ENCODE peak calls at places on chromosomes 3 and 15, in ten cellular contexts. Z, M, L, C, U, B, J, N, Y and F are unnamed samples.

GRCh38 chr3:177483182-177483967 is 286.1 kb upstream of the TBL1XR1 start:
- DNase-seq in Z (no peak), M (no peak), L (peak), C (no peak), U (peak), B (peak), J (peak), N (no peak), Y (peak), F (no peak)

GRCh38 chr3:121629601-121630000 is 31.1 kb downstream of the HCLS1 start:
- DNase-seq in Z (no peak), M (no peak), L (no peak), C (no peak), U (no peak), B (no peak), J (no peak), N (no peak), Y (no peak), F (no peak)

GRCh38 chr3:43190682-43191081 is 84.8 kb upstream of the POMGNT2 start:
- DNase-seq in Z (peak), M (peak), L (no peak), C (no peak), U (no peak), B (no peak), J (no peak), N (peak), Y (no peak), F (peak)

GRCh38 chr3:43978708-43979107 is 263.0 kb upstream of the TOPAZ1 start:
- DNase-seq in Z (no peak), M (no peak), L (no peak), C (no peak), U (no peak), B (peak), J (no peak), N (no peak), Y (no peak), F (no peak)

GRCh38 chr3:46668116-46668515 is 25.4 kb downstream of the ALS2CL start:
- DNase-seq in Z (no peak), M (no peak), L (no peak), C (no peak), U (no peak), B (no peak), J (no peak), N (no peak), Y (no peak), F (no peak)

GRCh38 chr15:62777657-62778056 is 264.9 kb upstream of the TPM1 start:
- DNase-seq in Z (peak), M (peak), L (no peak), C (no peak), U (no peak), B (no peak), J (no peak), N (no peak), Y (no peak), F (no peak)

GRCh38 chr3:86787091-86787490 is 203.9 kb downstream of the VGLL3 start:
- DNase-seq in Z (peak), M (peak), L (no peak), C (no peak), U (no peak), B (peak), J (no peak), N (no peak), Y (peak), F (peak)

GRCh38 chr3:129500334-129500658 is 28.1 kb upstream of the RHO start:
- DNase-seq in Z (no peak), M (no peak), L (no peak), C (no peak), U (no peak), B (no peak), J (no peak), N (no peak), Y (no peak), F (no peak)

GRCh38 chr15:65363766-65364165 is 14.0 kb downstream of the IGDCC3 start:
- DNase-seq in Z (no peak), M (no peak), L (no peak), C (no peak), U (no peak), B (no peak), J (no peak), N (no peak), Y (no peak), F (no peak)

GRCh38 chr15:98967096-98967495 is 40.5 kb downstream of the PGPEP1L start:
- DNase-seq in Z (no peak), M (no peak), L (no peak), C (no peak), U (no peak), B (no peak), J (no peak), N (no peak), Y (peak), F (no peak)

GRCh38 chr3:15272431-15273196 is 59.8 kb downstream of the SH3BP5 start:
- DNase-seq in Z (no peak), M (no peak), L (no peak), C (no peak), U (no peak), B (peak), J (no peak), N (no peak), Y (no peak), F (no peak)

GRCh38 chr3:171323934-171324535 is 136.2 kb downstream of the TNIK start:
- DNase-seq in Z (no peak), M (peak), L (no peak), C (no peak), U (no peak), B (no peak), J (no peak), N (no peak), Y (no peak), F (peak)

GRCh38 chr3:52891615-52892081 is 5.7 kb downstream of the STIMATE start:
- DNase-seq in Z (no peak), M (peak), L (no peak), C (no peak), U (peak), B (no peak), J (no peak), N (no peak), Y (no peak), F (no peak)

GRCh38 chr15:81308260-81308659 is 15.7 kb downstream of the STARD5 start:
- DNase-seq in Z (no peak), M (peak), L (no peak), C (no peak), U (no peak), B (no peak), J (no peak), N (no peak), Y (no peak), F (no peak)

GRCh38 chr3:196684548-196685407 is 27.3 kb downstream of the CEP19 start:
- DNase-seq in Z (peak), M (peak), L (peak), C (peak), U (peak), B (peak), J (peak), N (peak), Y (peak), F (peak)

GRCh38 chr3:46368569-46368968 is 2.2 kb upstream of the CCR5 start:
- DNase-seq in Z (no peak), M (no peak), L (peak), C (peak), U (no peak), B (peak), J (no peak), N (no peak), Y (no peak), F (no peak)

GRCh38 chr15:90095521-90095959 is 6.7 kb downstream of the IDH2 start:
- DNase-seq in Z (no peak), M (no peak), L (no peak), C (peak), U (peak), B (peak), J (no peak), N (no peak), Y (no peak), F (no peak)

GRCh38 chr3:159791336-159791735 is 197.3 kb upstream of the IL12A start:
- DNase-seq in Z (no peak), M (no peak), L (no peak), C (no peak), U (no peak), B (no peak), J (no peak), N (no peak), Y (no peak), F (no peak)

GRCh38 chr3:25967385-25967784 is 177.5 kb downstream of the OXSM start:
- DNase-seq in Z (no peak), M (no peak), L (no peak), C (no peak), U (no peak), B (no peak), J (no peak), N (no peak), Y (no peak), F (no peak)

GRCh38 chr3:50515565-50516047 is 12.2 kb upstream of the CACNA2D2 start:
- DNase-seq in Z (no peak), M (no peak), L (peak), C (no peak), U (peak), B (peak), J (no peak), N (peak), Y (no peak), F (no peak)

DNA sequence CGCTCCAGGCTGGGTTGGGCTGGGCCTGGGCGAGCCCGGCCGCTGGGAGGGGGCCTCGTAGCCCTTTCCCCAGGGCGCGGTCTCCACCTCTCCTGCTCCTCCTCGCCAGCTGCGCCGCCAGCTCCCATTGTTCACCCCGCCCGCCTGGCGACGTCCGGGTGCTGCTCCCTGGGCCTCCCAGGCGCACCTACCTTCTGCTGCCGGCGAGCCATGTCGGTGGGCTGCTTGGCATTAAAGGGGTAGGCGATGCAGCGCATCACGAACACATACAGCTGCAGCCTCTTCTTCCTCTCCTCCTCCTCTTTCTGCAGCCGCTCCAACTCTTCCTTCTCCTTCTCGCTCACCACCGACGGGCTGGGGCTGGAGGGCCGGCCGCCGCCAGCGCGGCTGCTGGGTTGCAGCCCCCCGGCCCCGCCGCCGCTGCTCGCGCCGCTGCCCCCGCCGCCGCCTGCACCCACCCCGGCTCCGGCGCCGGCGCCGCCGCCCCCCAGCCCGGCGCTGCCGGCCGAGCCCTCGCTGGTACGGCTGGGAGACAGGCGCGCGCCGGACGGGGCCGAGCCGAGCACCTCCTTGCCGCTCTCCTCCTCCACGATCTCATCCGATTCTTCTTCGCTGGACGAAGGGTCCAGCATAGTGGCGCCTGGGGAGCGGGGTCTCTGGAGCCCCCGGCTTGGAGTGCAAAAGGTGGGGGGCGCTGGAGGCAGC is 666 bp downstream of the CADPS start:
- DNase-seq in Z (no peak), M (peak), L (peak), C (no peak), U (no peak), B (peak), J (no peak), N (no peak), Y (no peak), F (no peak)
- TF ChIP-seq EZH2 in Z (no peak), M (no peak), L (no peak), C (no peak), U (no peak), B (no peak), J (no peak), N (peak), Y (peak), F (no peak)

GRCh38 chr3:149548729-149549065 is 74.2 kb downstream of the TM4SF4 start:
- DNase-seq in Z (peak), M (no peak), L (no peak), C (no peak), U (no peak), B (no peak), J (no peak), N (no peak), Y (no peak), F (peak)
- H3K4me3 ChIP-seq in Z (peak), M (peak), L (no peak), C (no peak), U (no peak), B (no peak), J (no peak), N (no peak), Y (no peak), F (no peak)

DNA sequence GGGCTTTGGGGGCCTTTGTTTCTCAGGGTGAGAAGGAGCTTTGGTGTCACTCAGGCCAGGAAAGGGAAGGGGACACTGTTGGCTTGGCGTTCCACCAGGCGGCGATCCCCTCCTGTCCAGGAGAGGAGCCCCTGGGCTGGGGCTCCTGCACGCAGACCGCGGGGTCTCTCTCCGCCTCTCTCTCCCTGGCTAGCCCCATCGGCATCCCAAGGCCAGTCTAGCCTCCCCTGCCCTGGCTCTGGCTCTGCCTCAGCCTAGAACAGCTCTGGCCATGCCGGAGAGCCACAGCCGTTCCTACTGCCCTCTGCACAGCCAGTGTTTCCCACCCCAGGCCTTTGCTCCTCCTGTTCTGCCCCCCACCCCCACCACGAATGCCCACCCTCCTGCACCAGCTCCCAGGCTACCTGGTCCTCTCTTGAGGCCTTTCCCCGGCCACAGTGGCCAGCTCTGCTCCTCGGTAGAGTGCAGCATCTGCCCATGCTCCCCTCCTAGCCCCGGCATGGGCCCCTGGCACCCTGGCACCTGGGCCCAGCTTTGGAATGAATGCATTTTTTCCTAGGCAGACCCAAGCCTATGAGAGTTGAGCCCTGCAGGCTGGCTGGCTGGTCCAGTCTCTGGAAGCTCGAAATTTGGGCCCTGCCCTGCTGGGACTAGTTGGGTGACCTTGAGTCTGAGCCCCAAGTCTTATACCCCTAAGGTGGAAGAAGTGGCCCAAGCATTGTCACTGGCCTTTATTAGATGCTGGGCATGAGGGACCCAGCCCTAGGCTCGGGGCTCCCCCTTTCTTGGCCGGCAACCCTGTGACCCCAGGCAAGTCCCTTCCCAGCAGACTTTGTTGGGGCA is 2.4 kb downstream of the PLXNA1 start:
- DNase-seq in Z (no peak), M (no peak), L (peak), C (no peak), U (no peak), B (no peak), J (no peak), N (no peak), Y (no peak), F (no peak)
- H3K4me2 ChIP-seq in Z (peak), M (peak), L (peak), C (no peak), U (peak), B (peak), J (no peak), N (no peak), Y (peak), F (peak)

GRCh38 chr15:79089890-79090486 is 592 bp downstream of the RASGRF1 start:
- DNase-seq in Z (no peak), M (no peak), L (peak), C (no peak), U (no peak), B (peak), J (no peak), N (no peak), Y (peak), F (no peak)

GRCh38 chr15:79092382-79092781 is 1.8 kb upstream of the RASGRF1 start:
- DNase-seq in Z (no peak), M (no peak), L (no peak), C (no peak), U (no peak), B (no peak), J (no peak), N (no peak), Y (no peak), F (no peak)

GRCh38 chr15:79089331-79089889 is 1.2 kb downstream of the RASGRF1 start:
- DNase-seq in Z (no peak), M (no peak), L (peak), C (no peak), U (no peak), B (peak), J (no peak), N (no peak), Y (no peak), F (no peak)

GRCh38 chr15:79090487-79091203 is at the start of gene RASGRF1:
- DNase-seq in Z (no peak), M (peak), L (peak), C (no peak), U (no peak), B (peak), J (no peak), N (no peak), Y (peak), F (no peak)

DNA sequence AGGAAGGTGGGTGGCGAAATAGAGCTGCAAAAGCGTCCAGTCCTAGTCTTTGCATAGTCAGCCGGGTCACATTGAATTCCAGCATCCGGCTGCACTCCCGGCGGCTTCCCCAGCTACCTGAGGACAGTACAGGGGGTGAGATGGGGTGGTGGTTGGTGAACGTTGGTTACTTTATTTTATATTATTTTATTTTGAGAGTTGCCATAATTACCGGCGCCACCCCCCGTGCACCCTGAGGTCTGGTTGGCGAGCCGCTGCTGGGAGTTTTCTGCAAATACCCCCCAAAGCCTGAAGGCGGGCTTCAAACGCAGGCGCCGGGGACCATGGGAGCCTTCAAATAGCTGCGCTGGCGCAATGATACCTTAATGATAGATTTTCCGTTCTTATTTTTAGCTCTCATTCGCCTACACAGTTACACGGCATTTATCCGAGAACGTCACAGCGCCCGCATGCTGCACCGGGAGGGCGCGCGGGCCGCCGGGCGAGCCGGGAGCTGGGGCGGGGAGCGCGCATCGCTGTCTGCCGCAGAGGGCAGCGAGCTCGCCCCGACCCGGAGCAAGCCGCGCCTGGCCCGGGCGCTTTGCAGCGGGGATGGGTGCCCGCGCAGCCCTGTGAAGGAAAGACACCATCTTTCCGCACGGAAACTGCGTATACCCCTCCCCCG is 756 bp upstream of the RASGRF1 start:
- DNase-seq in Z (no peak), M (peak), L (peak), C (no peak), U (no peak), B (peak), J (no peak), N (no peak), Y (peak), F (no peak)
- TF ChIP-seq EZH2 in Z (no peak), M (no peak), L (peak), C (no peak), U (no peak), B (peak), J (no peak), N (no peak), Y (no peak), F (no peak)

GRCh38 chr15:52112203-52112750 is 298 bp downstream of the BCL2L10 start:
- DNase-seq in Z (no peak), M (peak), L (no peak), C (peak), U (no peak), B (peak), J (no peak), N (peak), Y (no peak), F (no peak)
- H3K4me3 ChIP-seq in Z (peak), M (peak), L (no peak), C (peak), U (no peak), B (peak), J (no peak), N (peak), Y (peak), F (peak)